ENCODE peak calls at places on chromosome 19, in ten cellular contexts. L is head of caudate nucleus; J is thoracic aorta; V is activated naive CD4-positive, alpha-beta T cell treated with anti-CD3 and anti-CD28 coated beads, Interleukin-2, amount 10 ng/mL, durations not matched to agents 7 days and 5 days; B is fibroblast of the conjunctiva; S is GM19239; U is CD4-positive, alpha-beta T cell; D is stimulated activated CD8-positive, alpha-beta memory T cell treated with anti-CD3 and anti-CD28 coated beads, Interleukin-4, amount 100 ng/mL, for 24 hours; A is NCI-H524; F is endothelial cell. M is an unnamed sample.

GRCh38 chr19:7366701-7367420 is 18.1 kb downstream of the ARHGEF18 start:
- DNase-seq in J (no peak), S (no peak), A (peak), D (no peak), L (no peak), V (peak), U (no peak), F (no peak), B (no peak), M (peak)

GRCh38 chr19:40933025-40933424 is 51.0 kb upstream of the CYP2A7 start:
- DNase-seq in D (no peak), V (no peak), U (no peak), B (no peak), L (no peak), J (no peak), S (no peak), A (no peak), F (no peak), M (no peak)

GRCh38 chr19:13163609-13164364 is 13.6 kb downstream of the IER2 start:
- DNase-seq in U (no peak), J (no peak), A (peak), L (peak), S (no peak), B (peak), D (no peak), V (peak), F (peak), M (peak)

GRCh38 chr19:50002386-50002960 is 22.7 kb downstream of the VRK3 start:
- DNase-seq in V (no peak), L (no peak), U (no peak), D (no peak), A (no peak), F (no peak), J (no peak), B (no peak), S (no peak), M (no peak)

GRCh38 chr19:38506723-38507550 is 73.4 kb downstream of the RYR1 start:
- DNase-seq in V (peak), F (peak), L (peak), S (peak), J (peak), B (no peak), U (no peak), D (peak), A (no peak), M (peak)

GRCh38 chr19:35307990-35308389 is 16.0 kb downstream of the MAG start:
- DNase-seq in V (no peak), B (no peak), L (no peak), D (no peak), U (no peak), S (no peak), A (no peak), F (no peak), J (no peak), M (no peak)

GRCh38 chr19:19034204-19034624 is 811 bp downstream of the ARMC6 start:
- DNase-seq in L (peak), U (peak), V (peak), J (no peak), S (peak), F (peak), D (peak), B (peak), A (peak), M (peak)

GRCh38 chr19:51889934-51890333 is 2.2 kb upstream of the ZNF577 start:
- DNase-seq in B (no peak), U (no peak), F (no peak), S (no peak), V (no peak), A (no peak), J (no peak), D (no peak), L (no peak), M (no peak)

GRCh38 chr19:23525265-23525862 is 130.1 kb upstream of the ZNF91 start:
- DNase-seq in B (no peak), V (no peak), L (no peak), D (no peak), F (no peak), S (no peak), J (no peak), U (no peak), A (no peak), M (no peak)

GRCh38 chr19:18046066-18046718 is 38.2 kb downstream of the ARRDC2 start:
- DNase-seq in U (no peak), L (no peak), D (no peak), A (peak), B (no peak), S (no peak), F (no peak), V (no peak), J (no peak), M (peak)

GRCh38 chr19:42076375-42076944 is 494 bp downstream of the ZNF574 start:
- DNase-seq in J (no peak), F (no peak), A (peak), D (no peak), B (no peak), V (peak), L (no peak), U (peak), S (no peak), M (no peak)

GRCh38 chr19:35013820-35014754 is 14.0 kb downstream of the GRAMD1A start:
- DNase-seq in V (peak), B (no peak), J (no peak), L (no peak), A (no peak), U (peak), S (no peak), F (no peak), D (no peak), M (no peak)

GRCh38 chr19:17680235-17680722 is 7.9 kb downstream of the UNC13A start:
- DNase-seq in F (peak), A (no peak), D (peak), L (peak), S (peak), B (no peak), J (peak), U (no peak), V (peak), M (peak)

GRCh38 chr19:53102701-53103140 is 501 bp downstream of the ZNF160 start:
- DNase-seq in D (no peak), U (peak), B (no peak), V (peak), J (no peak), A (peak), S (peak), L (no peak), F (peak), M (peak)

GRCh38 chr19:40348961-40349507 is 539 bp downstream of the PLD3 start:
- DNase-seq in J (no peak), S (no peak), L (no peak), D (no peak), F (no peak), A (peak), B (peak), U (no peak), V (peak), M (peak)

GRCh38 chr19:3606174-3606689 is 443 bp downstream of the TBXA2R start:
- DNase-seq in F (no peak), D (no peak), A (no peak), L (no peak), V (peak), U (peak), J (no peak), B (no peak), S (peak), M (no peak)

GRCh38 chr19:35205733-35206323 is 22.7 kb downstream of the FAM187B start:
- DNase-seq in U (no peak), F (no peak), A (no peak), S (no peak), D (no peak), B (no peak), V (no peak), L (no peak), J (no peak), M (no peak)

GRCh38 chr19:31332096-31332495 is 17.1 kb downstream of the TSHZ3 start:
- DNase-seq in S (no peak), L (no peak), B (no peak), F (no peak), V (no peak), A (no peak), J (no peak), U (no peak), D (no peak), M (peak)

GRCh38 chr19:22426901-22427300 is 4.8 kb upstream of the ZNF98 start:
- DNase-seq in J (no peak), L (no peak), U (no peak), S (no peak), A (no peak), F (no peak), B (no peak), V (no peak), D (no peak), M (no peak)

GRCh38 chr19:11382898-11383705 is 1.0 kb downstream of the EPOR start:
- DNase-seq in L (peak), F (peak), U (no peak), D (no peak), S (no peak), J (no peak), V (peak), B (no peak), A (peak), M (no peak)

GRCh38 chr19:49752701-49753100 is 10.4 kb downstream of the TSKS start:
- DNase-seq in F (no peak), D (no peak), A (no peak), S (no peak), J (no peak), U (no peak), B (no peak), V (no peak), L (no peak), M (no peak)

GRCh38 chr19:5369962-5370367 is 29.4 kb upstream of the PTPRS start:
- DNase-seq in V (peak), S (peak), D (peak), J (no peak), F (peak), B (no peak), U (peak), L (peak), A (peak), M (peak)